ENCODE peak calls at places on chromosomes 3 and 15, in five cellular contexts. O is naive thymus-derived CD4-positive, alpha-beta T cell; G is CD4-positive, alpha-beta T cell; V is ovary; R is DMS79 treated with DMSO at 0.1 percent for 48 hours. S is an unnamed sample.

GRCh38 chr3:134189848-134190247 is 60.8 kb downstream of the RYK start:
- DNase-seq in O (no peak), G (no peak), V (no peak), R (no peak), S (no peak)

GRCh38 chr3:15303216-15303615 is 29.2 kb downstream of the SH3BP5 start:
- DNase-seq in O (no peak), G (no peak), V (no peak), R (no peak), S (no peak)

GRCh38 chr3:153881201-153881600 is 240.0 kb upstream of the ARHGEF26 start:
- DNase-seq in O (no peak), G (no peak), V (no peak), R (no peak), S (no peak)

GRCh38 chr3:31420311-31420710 is 112.4 kb upstream of the STT3B start:
- DNase-seq in O (no peak), G (no peak), V (no peak), R (no peak), S (no peak)

GRCh38 chr3:98259707-98260106 is 4.3 kb upstream of the OR5H6 start:
- DNase-seq in O (no peak), G (no peak), V (no peak), R (no peak), S (no peak)

GRCh38 chr3:109973733-109974132 is 636.4 kb upstream of the DPPA4 start:
- DNase-seq in O (no peak), G (no peak), V (no peak), R (no peak), S (no peak)

GRCh38 chr15:41799488-41799805 is 25.2 kb downstream of the MAPKBP1 start:
- DNase-seq in O (no peak), G (no peak), V (no peak), R (no peak), S (no peak)

GRCh38 chr3:138916824-138917223 is 30.1 kb downstream of the FOXL2 start:
- DNase-seq in O (no peak), G (no peak), V (no peak), R (peak), S (no peak)

GRCh38 chr15:55589297-55589696 is 1.2 kb upstream of the PYGO1 start:
- DNase-seq in O (no peak), G (no peak), V (no peak), R (no peak), S (no peak)

GRCh38 chr3:76668653-76669052 is 371.2 kb upstream of the ROBO2 start:
- DNase-seq in O (no peak), G (no peak), V (no peak), R (no peak), S (no peak)

GRCh38 chr3:82353281-82354171 is 592.1 kb upstream of the GBE1 start:
- DNase-seq in O (no peak), G (no peak), V (peak), R (no peak), S (peak)

GRCh38 chr15:65824031-65824743 is 32.1 kb upstream of the DENND4A start:
- DNase-seq in O (no peak), G (no peak), V (no peak), R (no peak), S (peak)

GRCh38 chr3:133949438-133949837 is 53.8 kb upstream of the RAB6B start:
- DNase-seq in O (no peak), G (no peak), V (peak), R (peak), S (peak)